ENCODE peak calls at places on chromosomes 11 and 22, in four cellular contexts. One of them, this sample, is unnamed.

GRCh38 chr11:115656684-115657083 is 152.5 kb upstream of the CADM1 start:
- DNase-seq in esophagus squamous epithelium: no peak
- DNase-seq in left ventricle myocardium inferior: no peak
- DNase-seq in H9: no peak
- DNase-seq in this sample: no peak

GRCh38 chr11:128645968-128646367 is 47.9 kb upstream of the FLI1 start:
- DNase-seq in esophagus squamous epithelium: no peak
- DNase-seq in H9: no peak
- DNase-seq in left ventricle myocardium inferior: no peak
- DNase-seq in this sample: no peak

GRCh38 chr22:20550057-20550817 is 42.8 kb downstream of the MED15 start:
- DNase-seq in esophagus squamous epithelium: no peak
- DNase-seq in H9: no peak
- DNase-seq in left ventricle myocardium inferior: no peak
- DNase-seq in this sample: no peak

GRCh38 chr11:84247931-84248330 is 961.8 kb upstream of the CCDC90B start:
- DNase-seq in H9: no peak
- DNase-seq in left ventricle myocardium inferior: no peak
- DNase-seq in esophagus squamous epithelium: no peak
- DNase-seq in this sample: peak; percentile 27

GRCh38 chr11:35549787-35550186 is 24.4 kb upstream of the PAMR1 start:
- DNase-seq in esophagus squamous epithelium: no peak
- DNase-seq in H9: no peak
- DNase-seq in left ventricle myocardium inferior: no peak
- DNase-seq in this sample: no peak

GRCh38 chr11:14244926-14245325 is 114.1 kb downstream of the RRAS2 start:
- DNase-seq in esophagus squamous epithelium: no peak
- DNase-seq in H9: no peak
- DNase-seq in left ventricle myocardium inferior: no peak
- DNase-seq in this sample: no peak

GRCh38 chr11:128568166-128568778 is 19.1 kb downstream of the ETS1 start:
- DNase-seq in esophagus squamous epithelium: no peak
- DNase-seq in left ventricle myocardium inferior: peak; percentile 28
- DNase-seq in H9: peak; percentile 47
- DNase-seq in this sample: no peak

GRCh38 chr11:73509188-73509587 is 88.7 kb downstream of the FAM168A start:
- DNase-seq in H9: no peak
- DNase-seq in esophagus squamous epithelium: no peak
- DNase-seq in left ventricle myocardium inferior: no peak
- DNase-seq in this sample: no peak

GRCh38 chr11:90250970-90251369 is 28.1 kb upstream of the CHORDC1 start:
- DNase-seq in H9: no peak
- DNase-seq in left ventricle myocardium inferior: no peak
- DNase-seq in esophagus squamous epithelium: no peak
- DNase-seq in this sample: no peak

GRCh38 chr11:102678022-102678421 is 27.5 kb downstream of the MMP27 start:
- DNase-seq in esophagus squamous epithelium: no peak
- DNase-seq in H9: no peak
- DNase-seq in left ventricle myocardium inferior: no peak
- DNase-seq in this sample: no peak

GRCh38 chr22:31556627-31557203 is 60.4 kb downstream of the SFI1 start:
- DNase-seq in esophagus squamous epithelium: no peak
- DNase-seq in left ventricle myocardium inferior: no peak
- DNase-seq in H9: no peak
- DNase-seq in this sample: no peak

GRCh38 chr22:20128902-20129746 is 2.5 kb upstream of the ZDHHC8 start:
- DNase-seq in H9: peak; percentile 75
- DNase-seq in left ventricle myocardium inferior: no peak
- DNase-seq in esophagus squamous epithelium: no peak
- DNase-seq in this sample: peak; percentile 74

GRCh38 chr11:119470316-119471266 is 47.6 kb upstream of the THY1 start:
- DNase-seq in H9: peak; percentile 26
- DNase-seq in left ventricle myocardium inferior: no peak
- DNase-seq in esophagus squamous epithelium: no peak
- DNase-seq in this sample: peak; percentile 64

GRCh38 chr22:39596601-39597000 is 26.0 kb downstream of the CACNA1I start:
- DNase-seq in left ventricle myocardium inferior: no peak
- DNase-seq in esophagus squamous epithelium: no peak
- DNase-seq in H9: no peak
- DNase-seq in this sample: no peak

GRCh38 chr11:119157088-119157487 is 8.2 kb downstream of the ABCG4 start:
- DNase-seq in H9: no peak
- DNase-seq in esophagus squamous epithelium: no peak
- DNase-seq in left ventricle myocardium inferior: no peak
- DNase-seq in this sample: no peak

GRCh38 chr11:134654161-134654915 is 242.3 kb upstream of the B3GAT1 start:
- DNase-seq in esophagus squamous epithelium: no peak
- DNase-seq in H9: peak; percentile 34
- DNase-seq in left ventricle myocardium inferior: no peak
- DNase-seq in this sample: no peak

GRCh38 chr22:29167032-29167911 is 38.4 kb upstream of the EMID1 start:
- DNase-seq in esophagus squamous epithelium: no peak
- DNase-seq in H9: no peak
- DNase-seq in left ventricle myocardium inferior: no peak
- DNase-seq in this sample: no peak

GRCh38 chr11:64453466-64453865 is 94.5 kb downstream of the RPS6KA4 start:
- DNase-seq in left ventricle myocardium inferior: no peak
- DNase-seq in H9: peak; percentile 18
- DNase-seq in esophagus squamous epithelium: no peak
- DNase-seq in this sample: no peak

GRCh38 chr22:44031111-44031963 is 7.2 kb downstream of the PARVB start:
- DNase-seq in H9: no peak
- DNase-seq in esophagus squamous epithelium: no peak
- DNase-seq in left ventricle myocardium inferior: no peak
- DNase-seq in this sample: no peak

GRCh38 chr11:5923789-5924188 is 18.3 kb upstream of the OR56A3 start:
- DNase-seq in H9: no peak
- DNase-seq in esophagus squamous epithelium: no peak
- DNase-seq in left ventricle myocardium inferior: no peak
- DNase-seq in this sample: no peak

GRCh38 chr11:8209208-8209807 is 40.5 kb upstream of the RIC3 start:
- DNase-seq in H9: peak; percentile 67
- DNase-seq in esophagus squamous epithelium: no peak
- DNase-seq in left ventricle myocardium inferior: peak; percentile 33
- DNase-seq in this sample: no peak

GRCh38 chr11:117523680-117524079 is 196.0 kb downstream of the CEP164 start:
- DNase-seq in H9: no peak
- DNase-seq in esophagus squamous epithelium: no peak
- DNase-seq in left ventricle myocardium inferior: no peak
- DNase-seq in this sample: no peak

GRCh38 chr11:70880416-70880815 is 372.0 kb downstream of the SHANK2 start:
- DNase-seq in left ventricle myocardium inferior: no peak
- DNase-seq in H9: no peak
- DNase-seq in esophagus squamous epithelium: no peak
- DNase-seq in this sample: no peak

GRCh38 chr11:2801711-2802388 is 83.7 kb downstream of the CDKN1C start:
- DNase-seq in left ventricle myocardium inferior: peak; percentile 10
- DNase-seq in esophagus squamous epithelium: no peak
- DNase-seq in H9: peak; percentile 26
- DNase-seq in this sample: peak; percentile 2

GRCh38 chr22:24178502-24179440 is 2.5 kb upstream of the SUSD2 start:
- DNase-seq in esophagus squamous epithelium: no peak
- DNase-seq in left ventricle myocardium inferior: no peak
- DNase-seq in H9: peak; percentile 67
- DNase-seq in this sample: peak; percentile 74

GRCh38 chr11:47881145-47881544 is 33.0 kb upstream of the NUP160 start:
- DNase-seq in H9: no peak
- DNase-seq in esophagus squamous epithelium: no peak
- DNase-seq in left ventricle myocardium inferior: peak; percentile 22
- DNase-seq in this sample: no peak

GRCh38 chr11:125433454-125434121 is 62.5 kb downstream of the FEZ1 start:
- DNase-seq in esophagus squamous epithelium: no peak
- DNase-seq in left ventricle myocardium inferior: peak; percentile 36
- DNase-seq in H9: peak; percentile 87
- DNase-seq in this sample: peak; percentile 45

GRCh38 chr11:3959015-3959917 is 103.8 kb downstream of the STIM1 start:
- DNase-seq in esophagus squamous epithelium: no peak
- DNase-seq in H9: no peak
- DNase-seq in left ventricle myocardium inferior: no peak
- DNase-seq in this sample: no peak

GRCh38 chr11:12581923-12582322 is 92.3 kb upstream of the TEAD1 start:
- DNase-seq in H9: no peak
- DNase-seq in left ventricle myocardium inferior: no peak
- DNase-seq in esophagus squamous epithelium: no peak
- DNase-seq in this sample: peak; percentile 41

GRCh38 chr11:17343907-17344306 is 7.7 kb upstream of the NCR3LG1 start:
- DNase-seq in esophagus squamous epithelium: no peak
- DNase-seq in H9: no peak
- DNase-seq in left ventricle myocardium inferior: no peak
- DNase-seq in this sample: no peak

GRCh38 chr11:134466909-134467567 is 55.0 kb upstream of the B3GAT1 start:
- DNase-seq in esophagus squamous epithelium: no peak
- DNase-seq in H9: no peak
- DNase-seq in left ventricle myocardium inferior: no peak
- DNase-seq in this sample: no peak

GRCh38 chr22:48442663-48443062 is 1385.0 kb downstream of the BRD1 start:
- DNase-seq in esophagus squamous epithelium: no peak
- DNase-seq in left ventricle myocardium inferior: no peak
- DNase-seq in H9: no peak
- DNase-seq in this sample: no peak

GRCh38 chr22:48444320-48445112 is 1383.2 kb downstream of the BRD1 start:
- DNase-seq in left ventricle myocardium inferior: no peak
- DNase-seq in H9: no peak
- DNase-seq in esophagus squamous epithelium: no peak
- DNase-seq in this sample: no peak

GRCh38 chr22:48441553-48441850 is 1386.2 kb downstream of the BRD1 start:
- DNase-seq in esophagus squamous epithelium: no peak
- DNase-seq in H9: no peak
- DNase-seq in left ventricle myocardium inferior: no peak
- DNase-seq in this sample: no peak

GRCh38 chr22:48445113-48445827 is 1382.4 kb downstream of the BRD1 start:
- DNase-seq in H9: no peak
- DNase-seq in esophagus squamous epithelium: no peak
- DNase-seq in left ventricle myocardium inferior: no peak
- DNase-seq in this sample: no peak

DNA sequence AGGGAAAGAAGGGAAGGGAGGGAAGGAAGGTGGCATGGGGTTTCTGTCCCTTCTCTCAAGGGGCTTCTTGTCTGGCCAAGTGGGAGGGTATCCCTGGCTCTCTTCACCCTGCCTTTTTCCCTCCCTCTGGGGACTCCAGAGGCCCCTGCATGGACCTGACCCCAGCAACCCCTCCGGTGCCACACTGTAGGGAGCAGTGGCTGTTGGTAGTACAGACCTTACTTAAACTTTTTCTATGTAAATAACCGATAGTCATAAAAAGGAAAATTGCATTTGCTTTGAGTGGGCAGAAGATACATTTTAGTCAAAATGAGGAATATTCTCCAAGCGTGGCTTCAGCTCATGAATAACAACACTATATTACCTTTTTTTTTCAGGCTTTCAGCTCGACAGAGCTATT is 1384.0 kb downstream of the BRD1 start:
- DNase-seq in left ventricle myocardium inferior: no peak
- DNase-seq in H9: no peak
- DNase-seq in esophagus squamous epithelium: no peak
- DNase-seq in this sample: no peak
- H3K9me3 ChIP-seq in left ventricle myocardium inferior: no peaks in the 10 kb centered on the region
- H3K9me3 ChIP-seq in H9: no peaks in the 10 kb centered on the region
- H3K9me3 ChIP-seq in esophagus squamous epithelium: no peaks in the 10 kb centered on the region
- H3K9me3 ChIP-seq in this sample: peaks cover 3% of the 10 kb centered on the region

GRCh38 chr11:123745764-123746451 is 4.4 kb upstream of the ZNF202 start:
- DNase-seq in esophagus squamous epithelium: no peak
- DNase-seq in left ventricle myocardium inferior: no peak
- DNase-seq in H9: peak; percentile 45
- DNase-seq in this sample: no peak
- TF ChIP-seq CTCF in esophagus squamous epithelium: no peak
- TF ChIP-seq CTCF in left ventricle myocardium inferior: no peak
- TF ChIP-seq CTCF in H9: peak; percentile 38
- TF ChIP-seq CTCF in this sample: no peak

GRCh38 chr22:48649031-48649430 is 1178.6 kb downstream of the BRD1 start:
- DNase-seq in esophagus squamous epithelium: no peak
- DNase-seq in H9: no peak
- DNase-seq in left ventricle myocardium inferior: no peak
- DNase-seq in this sample: no peak
- H3K9me3 ChIP-seq in esophagus squamous epithelium: no peaks in the 10 kb centered on the region
- H3K9me3 ChIP-seq in H9: no peaks in the 10 kb centered on the region
- H3K9me3 ChIP-seq in left ventricle myocardium inferior: no peaks in the 10 kb centered on the region
- H3K9me3 ChIP-seq in this sample: peaks cover 4% of the 10 kb centered on the region

GRCh38 chr11:958101-958500 is 32.4 kb downstream of the AP2A2 start:
- DNase-seq in esophagus squamous epithelium: no peak
- DNase-seq in H9: no peak
- DNase-seq in left ventricle myocardium inferior: no peak
- DNase-seq in this sample: no peak
- TF ChIP-seq CTCF in esophagus squamous epithelium: no peak
- TF ChIP-seq CTCF in H9: no peak
- TF ChIP-seq CTCF in left ventricle myocardium inferior: no peak
- TF ChIP-seq CTCF in this sample: no peak

DNA sequence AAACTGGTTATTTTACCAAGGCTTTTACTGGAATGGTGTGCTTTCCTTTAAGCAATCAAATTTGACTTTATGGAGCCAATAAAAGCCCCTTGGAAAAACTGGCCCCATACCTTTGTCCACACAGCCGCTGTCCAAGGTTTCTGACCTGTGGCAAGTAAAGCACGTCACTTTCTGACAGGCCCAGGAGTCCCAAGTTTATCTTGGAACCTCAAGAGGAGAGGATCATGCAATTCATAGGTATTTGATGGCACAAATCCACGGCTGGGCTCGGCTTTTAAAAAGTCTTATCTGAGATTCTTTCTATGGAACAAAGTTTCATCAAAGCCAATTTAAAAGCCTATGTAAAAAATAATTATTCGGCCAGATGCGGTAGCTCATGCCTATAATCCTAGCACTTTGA is 13.5 kb downstream of the TMEM138 start:
- DNase-seq in left ventricle myocardium inferior: no peak
- DNase-seq in esophagus squamous epithelium: no peak
- DNase-seq in H9: no peak
- DNase-seq in this sample: no peak
- H3K9me3 ChIP-seq in left ventricle myocardium inferior: no peaks in the 10 kb centered on the region
- H3K9me3 ChIP-seq in esophagus squamous epithelium: no peaks in the 10 kb centered on the region
- H3K9me3 ChIP-seq in H9: peaks cover 15% of the 10 kb centered on the region
- H3K9me3 ChIP-seq in this sample: no peaks in the 10 kb centered on the region

This sample was measured in BE2C.